ENCODE peak calls at places on chromosome 19, in nine cellular contexts. U is activated CD8-positive, alpha-beta T cell treated with anti-CD3 and anti-CD28 coated beads for 36 hours; L is BE2C; C is GM06990; S is astrocyte of the spinal cord; A is transverse colon; Z is right atrium auricular region; B is sigmoid colon; G is tibial nerve. W is an unnamed sample.

GRCh38 chr19:2242092-2242537 is 5.5 kb downstream of the SF3A2 start:
- DNase-seq in U (no peak), L (no peak), C (no peak), S (no peak), A (peak), Z (no peak), B (no peak), G (no peak), W (no peak)

GRCh38 chr19:40705950-40706619 is 10.6 kb downstream of the COQ8B start:
- DNase-seq in U (no peak), L (no peak), C (no peak), S (no peak), A (no peak), Z (no peak), B (no peak), G (no peak), W (no peak)

GRCh38 chr19:15294591-15294990 is 37.7 kb downstream of the BRD4 start:
- DNase-seq in U (no peak), L (peak), C (no peak), S (no peak), A (no peak), Z (no peak), B (no peak), G (no peak), W (no peak)

GRCh38 chr19:18110833-18111232 is 13.3 kb downstream of the MAST3 start:
- DNase-seq in U (no peak), L (no peak), C (no peak), S (no peak), A (peak), Z (no peak), B (no peak), G (no peak), W (no peak)

GRCh38 chr19:45169602-45170001 is 8.4 kb downstream of the TRAPPC6A start:
- DNase-seq in U (no peak), L (no peak), C (no peak), S (no peak), A (no peak), Z (no peak), B (no peak), G (no peak), W (no peak)

GRCh38 chr19:53927745-53928144 is 18.7 kb downstream of the CACNG7 start:
- DNase-seq in U (peak), L (no peak), C (no peak), S (peak), A (no peak), Z (no peak), B (no peak), G (no peak), W (no peak)

GRCh38 chr19:46830864-46831263 is 19.8 kb downstream of the AP2S1 start:
- DNase-seq in U (no peak), L (no peak), C (no peak), S (no peak), A (no peak), Z (no peak), B (no peak), G (no peak), W (no peak)

GRCh38 chr19:49546825-49547565 is 19.2 kb downstream of the RCN3 start:
- DNase-seq in U (peak), L (peak), C (no peak), S (peak), A (peak), Z (peak), B (peak), G (peak), W (peak)

GRCh38 chr19:37999309-38000213 is 92.6 kb downstream of the SIPA1L3 start:
- DNase-seq in U (no peak), L (no peak), C (no peak), S (peak), A (no peak), Z (peak), B (peak), G (peak), W (no peak)

GRCh38 chr19:14695471-14695870 is 5.6 kb downstream of the ZNF333 start:
- DNase-seq in U (no peak), L (no peak), C (no peak), S (no peak), A (no peak), Z (no peak), B (no peak), G (no peak), W (no peak)

GRCh38 chr19:19822148-19822429 is 539 bp upstream of the ZNF506 start:
- DNase-seq in U (peak), L (peak), C (no peak), S (no peak), A (peak), Z (peak), B (peak), G (no peak), W (no peak)

GRCh38 chr19:30596813-30597399 is 224.7 kb downstream of the ZNF536 start:
- DNase-seq in U (no peak), L (no peak), C (no peak), S (no peak), A (no peak), Z (peak), B (no peak), G (no peak), W (no peak)

GRCh38 chr19:58474291-58474996 is 1.7 kb upstream of the ZNF446 start:
- DNase-seq in U (no peak), L (no peak), C (no peak), S (peak), A (no peak), Z (no peak), B (no peak), G (no peak), W (no peak)

GRCh38 chr19:19258589-19259338 is 14.3 kb downstream of the TM6SF2 start:
- DNase-seq in U (no peak), L (no peak), C (no peak), S (no peak), A (no peak), Z (no peak), B (no peak), G (no peak), W (no peak)

GRCh38 chr19:41009700-41010235 is 18.7 kb downstream of the CYP2B6 start:
- DNase-seq in U (no peak), L (no peak), C (no peak), S (no peak), A (no peak), Z (no peak), B (no peak), G (no peak), W (no peak)

GRCh38 chr19:48362716-48363499 is 832 bp downstream of the TMEM143 start:
- DNase-seq in U (peak), L (peak), C (peak), S (peak), A (peak), Z (peak), B (peak), G (peak), W (peak)
- TF ChIP-seq CTCF in U (no peak), L (no peak), C (no peak), S (no peak), A (no peak), Z (no peak), B (no peak), G (no peak), W (no peak)

GRCh38 chr19:3683866-3684816 is 16.1 kb downstream of the PIP5K1C start:
- DNase-seq in U (peak), L (no peak), C (peak), S (peak), A (no peak), Z (no peak), B (no peak), G (no peak), W (peak)
- TF ChIP-seq CTCF in U (no peak), L (no peak), C (peak), S (no peak), A (no peak), Z (no peak), B (no peak), G (no peak), W (peak)

DNA sequence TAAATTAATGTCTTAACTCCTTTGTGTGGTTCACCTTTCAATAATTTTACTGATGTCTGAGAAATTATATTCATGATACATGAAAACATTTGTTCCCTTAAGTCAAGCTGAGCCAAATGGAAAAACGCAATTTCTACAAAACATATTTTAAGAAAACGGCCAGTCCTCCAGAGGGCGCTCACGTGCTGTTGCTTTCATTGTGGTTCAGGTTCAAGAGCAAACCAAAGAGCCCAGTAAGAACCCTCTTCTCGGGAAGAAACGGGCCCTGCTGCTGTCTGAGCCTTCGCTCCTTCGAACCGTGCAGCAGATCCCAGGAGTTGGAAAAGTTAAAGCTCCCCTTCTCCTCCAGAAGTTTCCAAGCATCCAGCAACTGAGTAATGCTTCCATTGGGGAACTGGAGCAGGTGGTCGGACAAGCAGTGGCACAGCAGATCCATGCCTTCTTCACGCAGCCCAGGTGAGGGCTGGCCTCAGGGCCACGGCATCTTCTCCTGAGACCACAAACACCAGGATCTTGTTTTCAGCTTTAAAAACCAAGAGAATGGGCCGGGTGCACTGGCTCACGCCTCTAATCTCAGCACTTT is 4.3 kb downstream of the FAAP24 start:
- DNase-seq in U (peak), L (peak), C (no peak), S (peak), A (peak), Z (peak), B (peak), G (peak), W (peak)
- TF ChIP-seq CTCF in U (peak), L (peak), C (peak), S (peak), A (peak), Z (peak), B (peak), G (peak), W (peak)

GRCh38 chr19:42079886-42080763 is 4.2 kb downstream of the ZNF574 start:
- DNase-seq in U (no peak), L (no peak), C (no peak), S (no peak), A (no peak), Z (no peak), B (no peak), G (no peak), W (no peak)

GRCh38 chr19:42080764-42081375 is 4.9 kb downstream of the ZNF574 start:
- DNase-seq in U (no peak), L (no peak), C (no peak), S (no peak), A (no peak), Z (no peak), B (no peak), G (no peak), W (no peak)

GRCh38 chr19:42079276-42079669 is 3.3 kb downstream of the ZNF574 start:
- DNase-seq in U (no peak), L (no peak), C (no peak), S (no peak), A (no peak), Z (no peak), B (no peak), G (no peak), W (no peak)

GRCh38 chr19:42083537-42083936 is 7.6 kb downstream of the ZNF574 start:
- DNase-seq in U (no peak), L (no peak), C (no peak), S (no peak), A (no peak), Z (no peak), B (no peak), G (no peak), W (no peak)

GRCh38 chr19:42081584-42082258 is 5.8 kb downstream of the ZNF574 start:
- DNase-seq in U (peak), L (peak), C (no peak), S (peak), A (no peak), Z (no peak), B (no peak), G (no peak), W (peak)
- TF ChIP-seq CTCF in U (peak), L (peak), C (peak), S (peak), A (peak), Z (peak), B (peak), G (no peak), W (peak)

DNA sequence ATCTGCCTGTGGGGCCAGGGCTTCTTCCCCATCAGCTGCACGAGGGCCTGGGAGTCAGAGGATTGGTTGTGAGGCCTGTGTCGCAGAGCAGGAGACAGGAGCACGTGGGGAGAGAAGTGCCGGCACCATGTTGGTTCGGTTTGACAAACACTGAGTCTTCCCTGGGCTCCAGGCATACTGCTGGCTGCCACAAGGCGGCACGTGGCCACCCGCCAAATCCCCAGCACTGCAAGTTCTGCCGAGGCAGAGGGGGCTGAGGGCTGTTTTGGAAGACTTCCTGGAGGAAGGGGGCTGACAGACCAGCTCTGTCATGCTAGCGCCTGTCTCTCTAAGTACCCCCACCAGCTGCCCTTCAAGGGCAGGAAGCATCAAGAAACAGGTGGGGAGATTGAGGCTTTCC is 9.5 kb downstream of the SHANK1 start:
- DNase-seq in U (no peak), L (peak), C (no peak), S (no peak), A (no peak), Z (no peak), B (no peak), G (no peak), W (no peak)
- TF ChIP-seq CTCF in U (no peak), L (peak), C (no peak), S (no peak), A (no peak), Z (no peak), B (no peak), G (no peak), W (no peak)

GRCh38 chr19:8001651-8001994 is 3.8 kb downstream of the ELAVL1 start:
- DNase-seq in U (peak), L (no peak), C (no peak), S (no peak), A (no peak), Z (no peak), B (no peak), G (no peak), W (no peak)
- TF ChIP-seq CTCF in U (no peak), L (no peak), C (no peak), S (no peak), A (no peak), Z (no peak), B (no peak), G (no peak), W (no peak)

DNA sequence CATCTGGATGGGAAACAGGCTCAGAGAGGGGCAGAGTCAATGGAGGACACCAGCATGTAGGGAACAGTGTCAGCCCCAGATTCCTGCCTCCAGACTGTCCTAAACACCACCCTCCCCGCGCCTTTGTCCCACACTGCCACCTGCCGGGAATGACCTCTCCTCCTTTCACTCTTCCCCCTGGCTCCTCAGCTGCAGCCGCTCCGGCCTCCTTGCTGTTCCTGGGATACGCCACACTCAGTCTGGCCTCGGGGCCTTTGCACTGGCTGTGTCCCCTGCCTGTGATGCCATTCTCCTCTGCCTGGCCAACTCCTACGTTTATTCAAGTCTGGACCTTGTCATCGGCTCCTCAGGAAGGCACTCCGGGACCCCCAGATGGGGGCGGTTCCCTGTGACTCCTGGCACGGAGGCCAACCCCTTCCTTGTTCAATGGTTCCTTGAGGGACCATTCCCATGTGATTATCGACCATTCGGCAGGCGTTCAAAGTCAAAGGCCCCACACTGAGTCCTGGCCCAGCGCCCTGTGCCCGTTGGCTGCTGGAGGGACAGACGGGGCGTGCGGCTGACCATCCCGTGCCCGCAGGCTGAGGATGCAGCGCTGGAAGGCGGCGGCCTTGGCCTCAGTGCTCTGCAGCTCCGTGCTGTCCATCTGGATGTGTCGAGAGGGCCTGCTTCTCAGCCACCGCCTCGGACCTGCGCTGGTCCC is 15.8 kb downstream of the FUT6 start:
- DNase-seq in U (no peak), L (peak), C (no peak), S (no peak), A (peak), Z (no peak), B (no peak), G (no peak), W (no peak)
- TF ChIP-seq CTCF in U (no peak), L (peak), C (no peak), S (peak), A (no peak), Z (no peak), B (no peak), G (no peak), W (no peak)

GRCh38 chr19:8366121-8366581 is 2.2 kb downstream of the ANGPTL4 start:
- DNase-seq in U (no peak), L (no peak), C (no peak), S (no peak), A (no peak), Z (no peak), B (no peak), G (no peak), W (peak)

GRCh38 chr19:8367327-8368001 is 3.5 kb downstream of the ANGPTL4 start:
- DNase-seq in U (no peak), L (peak), C (no peak), S (peak), A (peak), Z (peak), B (peak), G (peak), W (peak)

GRCh38 chr19:8366961-8367326 is 3.0 kb downstream of the ANGPTL4 start:
- DNase-seq in U (no peak), L (no peak), C (no peak), S (no peak), A (peak), Z (no peak), B (peak), G (no peak), W (peak)

GRCh38 chr19:8361921-8362793 is 1.8 kb upstream of the ANGPTL4 start:
- DNase-seq in U (peak), L (peak), C (no peak), S (peak), A (peak), Z (peak), B (peak), G (peak), W (no peak)

GRCh38 chr19:8363803-8364771 is at the start of gene ANGPTL4:
- DNase-seq in U (peak), L (peak), C (no peak), S (peak), A (peak), Z (peak), B (peak), G (peak), W (peak)
- TF ChIP-seq CTCF in U (no peak), L (no peak), C (peak), S (peak), A (peak), Z (peak), B (no peak), G (no peak), W (no peak)